ENCODE peak calls at places on chromosome 1, in four cellular contexts. C is GM12878, L is HepG2, H is H1. U is an unnamed sample.

GRCh38 chr1:233575450-233575849 is 38.5 kb upstream of the KCNK1 start:
- DNase-seq in H (no peak), C (no peak), L (no peak), U (no peak)

GRCh38 chr1:112011231-112011630 is 21.8 kb upstream of the KCND3 start:
- DNase-seq in C (no peak), H (no peak), L (no peak), U (peak; percentile 5)

GRCh38 chr1:203828002-203828401 is 32.6 kb downstream of the ZBED6 start:
- DNase-seq in H (no peak), L (no peak), C (no peak), U (no peak)

GRCh38 chr1:57489342-57490036 is 65.6 kb upstream of the DAB1 start:
- DNase-seq in H (no peak), L (no peak), C (no peak), U (no peak)

GRCh38 chr1:214219916-214220315 is 61.0 kb upstream of the SMYD2 start:
- DNase-seq in H (no peak), C (no peak), L (peak; percentile 54), U (no peak)

GRCh38 chr1:246588322-246588721 is 22.1 kb downstream of the CNST start:
- DNase-seq in L (no peak), C (no peak), H (no peak), U (no peak)

GRCh38 chr1:31843506-31843905 is 27.7 kb upstream of the SPOCD1 start:
- DNase-seq in H (no peak), C (no peak), L (no peak), U (no peak)

GRCh38 chr1:109181085-109181806 is 32.5 kb upstream of the SARS1 start:
- DNase-seq in C (no peak), L (peak; percentile 96), H (no peak), U (peak; percentile 40)

GRCh38 chr1:15176898-15177665 is 23.5 kb downstream of the TMEM51 start:
- DNase-seq in C (no peak), L (no peak), H (no peak), U (no peak)

GRCh38 chr1:203276916-203277535 is 28.3 kb upstream of the BTG2 start:
- DNase-seq in H (peak; percentile 40), C (no peak), L (no peak), U (no peak)

GRCh38 chr1:46202975-46203737 is at the start of gene LURAP1:
- DNase-seq in L (no peak), C (no peak), H (peak; percentile 83), U (peak; percentile 77)

GRCh38 chr1:43547538-43548072 is 16.9 kb downstream of the PTPRF start:
- DNase-seq in L (no peak), H (no peak), C (no peak), U (no peak)

GRCh38 chr1:34681481-34682451 is 73.1 kb upstream of the GJB5 start:
- DNase-seq in H (peak; percentile 93), L (peak; percentile 37), C (peak; percentile 16), U (peak; percentile 82)

GRCh38 chr1:177173976-177174375 is 3.2 kb downstream of the BRINP2 start:
- DNase-seq in C (no peak), L (no peak), H (no peak), U (no peak)

GRCh38 chr1:177172331-177172730 is 1.6 kb downstream of the BRINP2 start:
- DNase-seq in H (no peak), C (no peak), L (no peak), U (no peak)

GRCh38 chr1:177170756-177171535 is at the start of gene BRINP2:
- DNase-seq in L (no peak), C (no peak), H (peak; percentile 89), U (peak; percentile 8)

GRCh38 chr1:177172866-177173265 is 2.1 kb downstream of the BRINP2 start:
- DNase-seq in L (no peak), H (no peak), C (no peak), U (no peak)

GRCh38 chr1:177171536-177172123 is 872 bp downstream of the BRINP2 start:
- DNase-seq in C (no peak), H (no peak), L (no peak), U (no peak)
- TF ChIP-seq SRF in C (no peak), H (no peak), L (no peak), U (no peak)

DNA sequence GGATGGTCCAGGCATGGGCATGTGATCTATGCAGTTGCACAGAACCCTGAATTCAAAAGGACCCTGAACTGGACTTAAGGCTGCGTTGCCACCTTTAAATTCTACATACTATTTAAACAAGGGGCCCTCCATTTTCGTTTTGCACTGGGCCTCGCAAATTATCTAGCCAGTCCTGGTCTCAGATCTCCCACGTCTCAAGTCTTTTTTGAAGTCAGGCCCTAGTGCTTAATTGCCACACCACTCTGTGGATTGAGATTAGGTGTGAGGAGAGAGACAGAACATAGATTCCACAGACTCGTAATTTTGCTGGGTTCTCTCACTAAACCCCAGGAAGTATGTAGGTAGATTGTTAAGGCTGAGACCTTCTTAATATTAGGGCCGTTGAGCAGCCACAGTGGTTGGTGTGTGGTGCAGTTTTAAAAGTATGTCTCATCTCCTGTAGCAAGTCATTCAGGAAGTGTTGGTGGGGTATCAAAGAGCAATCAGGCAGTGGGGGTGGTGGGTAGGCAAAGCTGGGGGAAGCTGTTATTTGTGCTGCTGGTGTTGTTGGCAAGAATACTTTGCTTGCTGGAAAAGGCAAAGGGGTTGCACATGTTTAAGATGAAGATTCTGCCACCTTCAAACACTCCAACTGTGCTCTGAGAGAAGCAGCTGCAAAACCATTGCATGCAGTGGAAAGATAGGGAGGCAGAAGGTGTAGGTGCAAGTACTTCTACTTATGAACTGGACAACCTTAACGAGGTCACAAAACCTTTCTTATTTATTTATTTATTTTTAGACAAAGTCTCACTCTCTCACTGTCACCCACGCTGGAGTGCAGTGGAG is 11.2 kb downstream of the CD84 start:
- DNase-seq in L (no peak), C (no peak), H (no peak), U (peak; percentile 48)
- TF ChIP-seq RFX5 in L (no peak), C (no peak), H (no peak), U (no peak)

GRCh38 chr1:24236170-24237045 is 49.3 kb upstream of the IFNLR1 start:
- DNase-seq in L (no peak), H (peak; percentile 51), C (no peak), U (no peak)
- TF ChIP-seq SRF in L (no peak), H (no peak), C (no peak), U (no peak)

DNA sequence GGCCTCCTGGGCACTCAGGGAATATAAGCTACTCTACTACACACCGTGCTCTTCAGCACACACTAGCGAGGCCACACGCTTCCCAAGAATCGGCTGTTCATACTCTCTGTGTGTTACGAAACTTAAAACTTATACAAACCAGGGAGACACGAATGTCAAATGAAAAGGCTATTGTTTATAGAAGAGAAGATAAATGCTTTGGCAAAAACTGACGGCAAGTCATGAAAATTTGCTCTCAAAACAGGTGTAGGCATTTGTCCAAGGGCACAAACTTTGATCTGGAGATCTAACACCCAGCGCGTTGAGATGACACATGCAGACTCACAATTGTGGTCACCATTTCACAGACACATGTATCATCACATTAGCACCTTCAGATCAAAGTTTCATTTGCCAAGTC is 46.1 kb downstream of the USP48 start:
- DNase-seq in H (no peak), C (no peak), L (peak; percentile 84), U (no peak)
- TF ChIP-seq RFX5 in H (no peak), C (no peak), L (no peak), U (no peak)

GRCh38 chr1:231677442-231677841 is 50.9 kb downstream of the DISC1 start:
- DNase-seq in L (no peak), H (no peak), C (no peak), U (no peak)

GRCh38 chr1:231678021-231678432 is 51.4 kb downstream of the DISC1 start:
- DNase-seq in H (no peak), L (peak; percentile 47), C (no peak), U (no peak)

GRCh38 chr1:231682761-231683160 is 56.2 kb downstream of the DISC1 start:
- DNase-seq in H (no peak), L (no peak), C (no peak), U (no peak)

GRCh38 chr1:231676487-231676886 is 49.9 kb downstream of the DISC1 start:
- DNase-seq in H (no peak), L (no peak), C (no peak), U (no peak)

DNA sequence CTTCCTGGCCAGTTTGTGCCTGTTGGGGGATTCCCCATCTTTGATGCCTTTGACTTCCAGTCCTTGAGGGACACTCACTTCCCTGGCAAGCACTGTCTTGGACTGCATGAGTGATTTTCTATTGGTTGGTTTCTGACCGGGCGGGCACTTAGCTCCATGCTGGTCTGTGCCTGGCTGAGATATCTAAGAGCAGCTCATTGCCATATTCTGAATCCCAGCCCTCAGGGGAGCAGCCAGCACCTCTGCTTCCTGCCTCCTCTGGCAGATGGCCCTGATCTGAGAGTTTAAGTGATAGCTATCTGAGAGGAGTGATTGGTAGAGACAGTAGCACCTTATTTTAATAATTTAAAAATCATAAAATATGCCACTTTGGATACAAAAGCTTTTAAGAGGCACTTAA is 52.5 kb downstream of the DISC1 start:
- DNase-seq in H (no peak), L (no peak), C (no peak), U (no peak)
- TF ChIP-seq SRF in H (no peak), L (no peak), C (no peak), U (no peak)

DNA sequence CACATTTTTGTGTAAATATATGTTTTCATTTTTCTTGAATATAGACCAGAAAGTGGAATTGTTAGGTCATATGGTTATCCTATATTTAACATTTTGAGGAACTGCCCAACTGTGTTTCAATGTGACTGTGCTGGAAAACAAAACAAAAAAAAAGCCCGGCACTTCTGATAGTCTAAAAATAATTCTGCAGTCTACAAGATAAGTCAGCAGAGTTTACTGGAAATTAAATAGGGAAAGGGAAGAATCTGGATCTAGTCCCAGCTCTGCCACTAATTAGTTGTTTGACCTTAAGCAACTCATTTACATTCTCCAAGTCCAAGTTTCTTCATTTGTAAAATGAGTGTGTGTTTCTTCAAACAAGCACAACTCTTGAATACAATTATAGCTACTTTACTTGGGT is 869.1 kb upstream of the B3GALT2 start:
- DNase-seq in C (no peak), L (no peak), H (no peak), U (no peak)
- TF ChIP-seq RFX5 in C (no peak), L (no peak), H (no peak), U (no peak)

GRCh38 chr1:210407887-210408252 is 79.2 kb downstream of the HHAT start:
- DNase-seq in C (no peak), H (no peak), L (no peak), U (no peak)

GRCh38 chr1:210402560-210402959 is 73.9 kb downstream of the HHAT start:
- DNase-seq in C (no peak), L (no peak), H (no peak), U (no peak)

GRCh38 chr1:210412240-210412639 is 83.5 kb downstream of the HHAT start:
- DNase-seq in L (no peak), C (no peak), H (no peak), U (no peak)

GRCh38 chr1:210405316-210405715 is 76.6 kb downstream of the HHAT start:
- DNase-seq in H (no peak), C (no peak), L (no peak), U (no peak)

DNA sequence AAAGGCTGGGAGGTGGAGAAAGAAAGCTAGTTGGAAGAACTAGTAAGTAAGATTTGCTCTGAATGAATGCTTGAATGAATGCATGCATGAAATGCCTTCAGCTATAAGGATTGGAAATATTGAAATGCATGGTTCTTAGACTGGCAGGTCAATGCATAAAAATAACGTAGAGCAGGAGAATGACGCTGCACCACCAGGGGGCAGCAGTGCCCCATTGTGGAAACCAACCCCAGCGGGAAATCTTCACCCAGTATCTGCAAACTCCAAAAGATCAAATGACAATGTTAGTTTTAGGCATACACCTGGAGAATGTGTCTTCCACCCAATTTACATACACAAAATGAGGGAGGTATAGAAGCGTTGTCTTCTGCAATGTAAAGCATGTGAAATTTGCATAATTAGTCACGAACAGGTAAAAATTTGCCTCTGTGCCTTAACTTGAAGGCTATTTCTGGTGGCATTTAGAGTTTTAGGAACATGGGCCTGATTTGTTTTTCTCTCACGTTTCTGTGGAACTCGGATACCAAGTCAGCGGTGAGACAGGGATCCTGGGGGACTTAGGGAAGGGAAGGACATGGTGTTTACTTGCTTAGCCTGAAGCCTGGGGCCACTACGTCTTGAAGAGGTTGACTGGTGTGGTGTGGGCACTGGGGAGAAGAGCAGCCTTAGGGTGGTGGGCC is 78.6 kb downstream of the HHAT start:
- DNase-seq in H (peak; percentile 95), C (no peak), L (peak; percentile 15), U (peak; percentile 75)
- TF ChIP-seq SRF in H (no peak), C (no peak), L (no peak), U (no peak)

U was measured in K562.